ENCODE peak calls at places on chromosome 13, in four cellular contexts. W is GM12878, Y is K562, M is HepG2. A is an unnamed sample.

GRCh38 chr13:59982631-59983382 is 180.9 kb downstream of the DIAPH3 start:
- DNase-seq in M (no peak), W (no peak), Y (no peak), A (no peak)

GRCh38 chr13:100707818-100708740 is 33.5 kb upstream of the TMTC4 start:
- DNase-seq in Y (no peak), M (no peak), W (no peak), A (no peak)

GRCh38 chr13:73715114-73715909 is 418.9 kb downstream of the KLF12 start:
- DNase-seq in M (no peak), Y (no peak), W (peak; percentile 31), A (no peak)

GRCh38 chr13:99041788-99042187 is 63.9 kb upstream of the DOCK9 start:
- DNase-seq in M (no peak), Y (no peak), W (peak; percentile 76), A (no peak)

GRCh38 chr13:66933994-66934393 is 296.1 kb downstream of the PCDH9 start:
- DNase-seq in M (no peak), Y (peak; percentile 13), W (no peak), A (no peak)

GRCh38 chr13:113857531-113858195 is 6.2 kb downstream of the GAS6 start:
- DNase-seq in M (no peak), Y (no peak), W (no peak), A (no peak)

GRCh38 chr13:110448677-110449076 is 112.8 kb downstream of the RAB20 start:
- DNase-seq in Y (no peak), M (no peak), W (no peak), A (no peak)

GRCh38 chr13:93552596-93552995 is 326.0 kb downstream of the GPC6 start:
- DNase-seq in Y (no peak), W (no peak), M (no peak), A (no peak)

GRCh38 chr13:109436055-109436622 is 350.2 kb downstream of the IRS2 start:
- DNase-seq in M (no peak), W (no peak), Y (no peak), A (no peak)

GRCh38 chr13:59543418-59543817 is 620.3 kb downstream of the DIAPH3 start:
- DNase-seq in W (no peak), Y (no peak), M (no peak), A (no peak)

GRCh38 chr13:110415669-110416068 is 108.6 kb downstream of the COL4A2 start:
- DNase-seq in W (no peak), Y (no peak), M (peak; percentile 17), A (no peak)

GRCh38 chr13:73544175-73544574 is 485.4 kb downstream of the KLF5 start:
- DNase-seq in Y (no peak), M (no peak), W (no peak), A (no peak)

GRCh38 chr13:79659161-79659560 is 178.2 kb downstream of the NDFIP2 start:
- DNase-seq in M (no peak), Y (no peak), W (no peak), A (peak; percentile 61)

GRCh38 chr13:98187862-98188261 is 10.8 kb upstream of the RNF113B start:
- DNase-seq in M (no peak), W (no peak), Y (no peak), A (no peak)

GRCh38 chr13:69524459-69525155 is 583.0 kb upstream of the ATXN8OS start:
- DNase-seq in Y (no peak), W (no peak), M (no peak), A (no peak)

GRCh38 chr13:24212674-24213073 is 52.2 kb downstream of the SPATA13 start:
- DNase-seq in Y (no peak), M (peak; percentile 51), W (no peak), A (no peak)

GRCh38 chr13:45781553-45782326 is 69.8 kb downstream of the SIAH3 start:
- DNase-seq in M (no peak), W (no peak), Y (no peak), A (no peak)

GRCh38 chr13:42215578-42216421 is 56.2 kb upstream of the AKAP11 start:
- DNase-seq in W (peak; percentile 4), Y (peak; percentile 4), M (peak; percentile 10), A (peak; percentile 48)

GRCh38 chr13:25679154-25679553 is 307.4 kb downstream of the ATP8A2 start:
- DNase-seq in W (no peak), Y (no peak), M (no peak), A (no peak)

GRCh38 chr13:78160793-78161192 is 242.2 kb upstream of the EDNRB start:
- DNase-seq in W (no peak), M (no peak), Y (no peak), A (no peak)

GRCh38 chr13:23848019-23848418 is 41.2 kb downstream of the MIPEP start:
- DNase-seq in M (no peak), W (no peak), Y (no peak), A (no peak)

GRCh38 chr13:30824651-30825050 is 81.4 kb upstream of the MEDAG start:
- DNase-seq in Y (no peak), W (no peak), M (no peak), A (no peak)

GRCh38 chr13:94968040-94968756 is 255.9 kb upstream of the SOX21 start:
- DNase-seq in Y (no peak), M (no peak), W (no peak), A (peak; percentile 6)

GRCh38 chr13:22893149-22893548 is 287.6 kb upstream of the SGCG start:
- DNase-seq in M (no peak), Y (no peak), W (no peak), A (no peak)

GRCh38 chr13:100176781-100177389 is 88.0 kb downstream of the PCCA start:
- DNase-seq in Y (no peak), M (no peak), W (no peak), A (peak; percentile 18)

GRCh38 chr13:109785141-109785891 is 1.1 kb downstream of the IRS2 start:
- DNase-seq in W (no peak), Y (no peak), M (no peak), A (peak; percentile 44)

GRCh38 chr13:114079601-114080536 is 52.6 kb downstream of the RASA3 start:
- DNase-seq in Y (no peak), W (no peak), M (no peak), A (no peak)

GRCh38 chr13:26022538-26023292 is 29.1 kb downstream of the SHISA2 start:
- DNase-seq in W (no peak), Y (no peak), M (no peak), A (no peak)

GRCh38 chr13:107450931-107451330 is 764.4 kb downstream of the LIG4 start:
- DNase-seq in Y (no peak), M (no peak), W (no peak), A (peak; percentile 99)

GRCh38 chr13:113577881-113578435 is 6.6 kb upstream of the TFDP1 start:
- DNase-seq in W (no peak), M (no peak), Y (no peak), A (no peak)

GRCh38 chr13:59843040-59843439 is 320.7 kb downstream of the DIAPH3 start:
- DNase-seq in Y (no peak), W (no peak), M (peak; percentile 59), A (peak; percentile 8)

GRCh38 chr13:33069365-33069764 is 53.1 kb downstream of the KL start:
- DNase-seq in M (no peak), W (no peak), Y (peak; percentile 10), A (peak; percentile 25)

GRCh38 chr13:106595623-106596022 is 27.7 kb upstream of the ARGLU1 start:
- DNase-seq in W (no peak), Y (no peak), M (no peak), A (no peak)

GRCh38 chr13:20387441-20387971 is 138.2 kb downstream of the CRYL1 start:
- DNase-seq in W (no peak), M (no peak), Y (no peak), A (no peak)

GRCh38 chr13:70523622-70524021 is 415.4 kb upstream of the KLHL1 start:
- DNase-seq in Y (no peak), W (no peak), M (no peak), A (no peak)

GRCh38 chr13:75760182-75760981 is 124.3 kb downstream of the LMO7 start:
- DNase-seq in Y (no peak), W (no peak), M (peak; percentile 98), A (peak; percentile 54)

GRCh38 chr13:70043685-70044084 is 63.9 kb upstream of the ATXN8OS start:
- DNase-seq in M (no peak), W (peak; percentile 4), Y (no peak), A (no peak)

DNA sequence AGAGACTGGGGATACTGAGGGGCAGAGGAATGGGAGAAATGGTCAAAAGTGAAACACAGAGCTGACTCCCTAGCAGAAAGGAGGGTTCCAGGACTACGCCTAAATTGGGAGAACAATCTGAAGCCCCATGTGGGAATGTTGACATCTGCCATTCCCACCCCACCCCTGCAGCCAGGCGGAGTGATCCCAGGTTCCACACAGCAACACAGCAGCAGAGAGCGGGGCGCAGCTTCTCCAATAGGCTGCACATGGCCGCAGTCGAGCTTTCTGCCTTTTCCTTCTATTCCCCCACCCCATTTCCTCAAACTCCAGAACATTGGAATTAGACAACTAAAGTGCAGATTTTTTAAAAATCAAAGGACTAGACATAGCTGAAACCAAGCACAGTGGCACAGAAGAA is 104.7 kb downstream of the UBL3 start:
- DNase-seq in Y (no peak), M (no peak), W (no peak), A (no peak)
- TF ChIP-seq MYC in Y (no peak), M (no peak), W (no peak), A (no peak)

GRCh38 chr13:111974065-111974640 is 92.8 kb upstream of the SOX1 start:
- DNase-seq in Y (no peak), W (no peak), M (no peak), A (no peak)
- H2AFZ ChIP-seq in Y (no peak overlapping the region), W (no peak overlapping the region), M (no peak overlapping the region), A (no peak overlapping the region)

DNA sequence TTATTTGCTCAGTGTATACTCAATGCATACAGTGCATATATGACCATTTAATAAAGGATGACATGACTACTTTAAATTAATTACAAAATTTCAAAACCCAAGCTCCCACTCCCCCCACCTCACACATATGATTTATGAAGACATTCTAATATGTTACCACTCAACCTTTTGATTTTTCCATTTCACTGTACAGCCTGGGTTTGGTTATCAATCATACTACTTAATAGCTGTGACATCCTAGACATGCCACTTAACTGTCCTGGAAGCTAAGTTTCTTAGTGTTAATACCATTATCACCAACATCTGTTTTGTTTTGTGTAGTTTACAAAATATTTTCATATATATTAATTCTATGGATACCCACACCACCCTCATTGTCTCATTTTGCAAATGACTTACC is 42.2 kb downstream of the UBL3 start:
- DNase-seq in W (no peak), Y (no peak), M (no peak), A (no peak)
- H3K4me1 ChIP-seq in W (peaks cover 11% of the 10 kb centered on the region), Y (no peaks in the 10 kb centered on the region), M (peaks cover 36% of the 10 kb centered on the region), A (no peaks in the 10 kb centered on the region)

DNA sequence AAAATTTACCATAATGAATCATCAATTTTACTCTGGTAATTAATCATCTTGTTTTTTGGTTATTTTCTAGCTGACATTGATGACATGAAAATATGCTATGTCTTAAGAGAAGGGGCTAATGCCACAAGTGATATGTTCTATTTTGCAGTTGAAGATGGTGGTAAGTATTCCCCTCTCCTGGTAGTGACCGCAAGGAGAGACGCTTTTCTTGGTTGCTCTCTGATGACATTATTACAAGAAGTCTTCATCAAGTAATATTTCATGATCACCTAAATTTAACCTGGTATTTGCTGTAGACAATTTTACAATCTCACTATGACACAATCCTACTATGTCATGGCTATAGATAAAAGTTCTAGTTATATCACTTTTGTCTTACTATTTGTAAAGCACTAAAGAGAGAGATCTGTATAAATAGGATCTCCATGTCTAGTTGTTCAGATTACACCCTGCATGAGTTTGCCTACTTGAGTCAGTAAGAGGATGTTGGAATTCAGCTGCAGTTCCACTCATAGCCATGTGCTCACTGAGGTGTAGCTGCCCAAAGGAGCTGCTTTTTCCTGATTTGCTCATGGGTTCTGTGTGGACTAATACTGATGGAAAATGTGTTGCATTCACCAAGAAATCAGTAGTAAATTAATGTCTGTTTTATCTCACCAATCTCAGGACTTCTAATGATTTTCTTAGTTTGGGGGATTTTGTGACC is 10.9 kb downstream of the FREM2 start:
- DNase-seq in Y (no peak), W (no peak), M (no peak), A (no peak)
- TF ChIP-seq MYC in Y (no peak), W (no peak), M (no peak), A (no peak)

GRCh38 chr13:85142351-85142750 is 656.9 kb downstream of the SLITRK6 start:
- DNase-seq in W (no peak), Y (no peak), M (no peak), A (no peak)

GRCh38 chr13:85148009-85148408 is 651.2 kb downstream of the SLITRK6 start:
- DNase-seq in Y (no peak), M (peak; percentile 1), W (no peak), A (peak; percentile 2)
- H2AFZ ChIP-seq in Y (no peak overlapping the region), M (no peak overlapping the region), W (no peak overlapping the region), A (no peak overlapping the region)

A was measured in endothelial cell of umbilical vein.